ENCODE peak calls at places on chromosomes 16 and 17, in seven cellular contexts. Z is lung microvascular endothelial cell; P is stimulated activated CD8-positive, alpha-beta memory T cell treated with anti-CD3 and anti-CD28 coated beads, Interleukin-15, amount 100 ng/mL, for 24 hours; N is A549; O is cardiac fibroblast; H is NCI-H1694 treated with DMSO at 0.1 percent for 48 hours; R is immature natural killer cell. U is an unnamed sample.

GRCh38 chr16:67198238-67198734 is 645 bp upstream of the ELMO3 start:
- DNase-seq in O (peak), P (no peak), Z (peak), H (peak), R (no peak), N (peak), U (no peak)

GRCh38 chr17:28570716-28571254 is 539 bp downstream of the PIGS start:
- DNase-seq in H (no peak), O (peak), N (peak), P (peak), R (peak), Z (peak), U (no peak)

GRCh38 chr16:89050119-89050867 is 43.4 kb upstream of the ACSF3 start:
- DNase-seq in O (no peak), R (no peak), Z (no peak), N (no peak), P (no peak), H (no peak), U (no peak)

GRCh38 chr16:72837846-72838661 is 209.9 kb downstream of the ZFHX3 start:
- DNase-seq in N (no peak), O (no peak), P (no peak), H (no peak), Z (no peak), R (no peak), U (no peak)

GRCh38 chr16:54363760-54364159 is 77.2 kb upstream of the IRX3 start:
- DNase-seq in N (no peak), R (no peak), H (no peak), Z (no peak), P (no peak), O (no peak), U (no peak)

GRCh38 chr17:81406117-81406953 is 11.1 kb downstream of the BAHCC1 start:
- DNase-seq in P (no peak), H (no peak), R (no peak), N (no peak), O (no peak), Z (no peak), U (no peak)

GRCh38 chr17:78918979-78919378 is 6.2 kb downstream of the TIMP2 start:
- DNase-seq in Z (no peak), H (no peak), R (no peak), P (no peak), O (no peak), N (no peak), U (no peak)

GRCh38 chr16:9821331-9821730 is 360.9 kb downstream of the GRIN2A start:
- DNase-seq in R (no peak), P (no peak), O (no peak), Z (no peak), N (no peak), H (no peak), U (no peak)

GRCh38 chr16:85228463-85228862 is 116.2 kb upstream of the CIBAR2 start:
- DNase-seq in Z (no peak), R (no peak), P (no peak), H (no peak), N (no peak), O (no peak), U (no peak)

GRCh38 chr17:27315796-27316465 is 22.0 kb downstream of the WSB1 start:
- DNase-seq in R (no peak), H (no peak), O (no peak), Z (no peak), N (no peak), P (no peak), U (no peak)

GRCh38 chr17:39231587-39232551 is 6.1 kb upstream of the STAC2 start:
- DNase-seq in R (peak), P (no peak), H (peak), Z (peak), N (peak), O (peak), U (no peak)

GRCh38 chr17:15744091-15744676 is 12.1 kb downstream of the TBC1D26 start:
- DNase-seq in R (no peak), O (no peak), H (no peak), Z (no peak), N (no peak), P (no peak), U (no peak)